ENCODE peak calls at places on chromosomes 6 and 20, in six cellular contexts. A, E, B, X, V and R are unnamed samples.

GRCh38 chr20:32544893-32545840 is 40.0 kb downstream of the NOL4L start:
- DNase-seq in E (no peak), A (no peak), X (no peak), V (no peak), B (peak; percentile 42), R (peak; percentile 45)

GRCh38 chr20:17687800-17688199 is 5.8 kb upstream of the RRBP1 start:
- DNase-seq in X (no peak), E (no peak), B (no peak), A (no peak), V (no peak), R (no peak)

GRCh38 chr6:144013486-144013909 is 5.4 kb upstream of the PLAGL1 start:
- DNase-seq in B (peak; percentile 71), V (peak; percentile 77), X (peak; percentile 80), E (peak; percentile 78), A (peak; percentile 90), R (peak; percentile 81)

GRCh38 chr6:142481466-142481865 is 179.7 kb downstream of the ADGRG6 start:
- DNase-seq in B (no peak), V (no peak), X (peak; percentile 7), A (peak; percentile 6), E (no peak), R (peak; percentile 42)

GRCh38 chr20:58515240-58516212 is at the start of gene APCDD1L:
- DNase-seq in V (no peak), E (peak; percentile 8), A (peak; percentile 29), B (peak; percentile 69), X (peak; percentile 25), R (peak; percentile 82)

GRCh38 chr6:96015321-96015790 is 418 bp upstream of the FUT9 start:
- DNase-seq in E (no peak), V (peak; percentile 74), A (no peak), X (no peak), B (no peak), R (peak; percentile 86)

GRCh38 chr20:17610566-17611289 is 40.9 kb downstream of the DSTN start:
- DNase-seq in X (no peak), V (no peak), A (no peak), E (no peak), B (no peak), R (no peak)

GRCh38 chr20:51500936-51501335 is 41.6 kb downstream of the NFATC2 start:
- DNase-seq in E (no peak), X (no peak), A (no peak), V (no peak), B (no peak), R (no peak)

GRCh38 chr6:154411076-154411475 is 54.5 kb upstream of the IPCEF1 start:
- DNase-seq in E (no peak), B (no peak), X (no peak), A (no peak), V (no peak), R (no peak)

GRCh38 chr6:30981942-30982772 is 1.4 kb upstream of the MUC21 start:
- DNase-seq in A (no peak), E (peak; percentile 21), V (peak; percentile 68), X (peak; percentile 74), B (peak; percentile 81), R (peak; percentile 87)

GRCh38 chr6:157530126-157530525 is 149.1 kb downstream of the ZDHHC14 start:
- DNase-seq in A (no peak), V (no peak), E (no peak), B (no peak), X (no peak), R (no peak)

GRCh38 chr6:129543981-129544380 is 166.0 kb downstream of the ARHGAP18 start:
- DNase-seq in X (no peak), A (no peak), V (no peak), B (peak; percentile 46), E (no peak), R (no peak)

GRCh38 chr6:129542705-129543104 is 167.3 kb downstream of the ARHGAP18 start:
- DNase-seq in B (no peak), E (no peak), A (no peak), V (no peak), X (no peak), R (no peak)

GRCh38 chr6:129536271-129536670 is 173.7 kb downstream of the ARHGAP18 start:
- DNase-seq in A (no peak), X (no peak), V (no peak), B (no peak), E (no peak), R (no peak)

GRCh38 chr6:129539032-129539431 is 170.9 kb downstream of the ARHGAP18 start:
- DNase-seq in B (no peak), X (no peak), E (no peak), A (no peak), V (no peak), R (no peak)
- H4K8ac ChIP-seq in B (no peak overlapping the region), X (no peak overlapping the region), E (no peak overlapping the region), A (no peak overlapping the region), V (no peak overlapping the region), R (no peak overlapping the region)

GRCh38 chr6:6808915-6809314 is 220.4 kb downstream of the LY86 start:
- DNase-seq in V (no peak), A (no peak), B (no peak), X (no peak), E (no peak), R (no peak)

GRCh38 chr6:6808343-6808742 is 219.8 kb downstream of the LY86 start:
- DNase-seq in X (no peak), B (no peak), E (no peak), A (no peak), V (no peak), R (no peak)

GRCh38 chr6:6812427-6812826 is 223.9 kb downstream of the LY86 start:
- DNase-seq in A (no peak), X (no peak), B (no peak), E (no peak), V (no peak), R (no peak)

GRCh38 chr6:6810727-6811126 is 222.2 kb downstream of the LY86 start:
- DNase-seq in X (no peak), B (no peak), A (no peak), E (no peak), V (no peak), R (no peak)

DNA sequence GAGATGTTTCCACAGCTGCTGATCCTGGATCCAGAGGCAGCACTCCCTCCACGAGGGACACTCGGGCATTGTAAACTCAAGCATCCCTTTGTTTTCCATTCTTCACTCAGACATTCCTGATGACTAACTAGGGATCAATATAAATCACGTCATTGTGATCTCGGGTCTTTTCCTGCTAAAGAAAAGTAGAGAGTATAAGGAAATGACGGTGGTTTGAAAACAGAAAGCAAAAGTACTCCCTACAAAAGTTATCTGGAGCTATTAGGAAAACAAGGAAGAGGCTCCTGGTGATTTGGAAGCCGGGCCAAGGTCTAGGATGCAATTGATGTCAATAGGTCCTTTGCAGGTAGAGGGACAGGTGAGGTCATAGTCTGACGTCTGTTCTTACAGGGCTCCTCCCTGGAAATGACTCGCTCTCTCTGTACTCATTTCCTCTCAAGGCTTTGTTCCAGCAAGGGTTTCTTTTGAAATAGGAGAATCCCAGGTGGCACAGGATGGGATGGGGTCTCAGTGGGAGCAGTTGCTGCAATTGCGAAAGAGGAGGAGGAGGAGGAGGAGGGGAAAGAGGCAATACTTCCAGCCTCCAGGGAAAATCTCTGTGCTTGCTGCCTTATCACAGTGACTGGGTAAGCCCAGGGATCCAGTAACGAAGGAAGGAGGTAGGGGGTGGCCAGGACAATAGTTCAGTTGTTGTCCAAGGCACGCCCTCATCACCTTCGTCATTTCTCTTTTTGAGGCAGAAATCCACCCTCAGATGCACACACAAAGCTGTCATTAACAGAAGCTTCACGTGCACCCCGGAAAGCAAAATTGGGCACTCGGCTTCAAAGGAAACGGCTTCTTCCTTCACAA is 222.9 kb downstream of the LY86 start:
- DNase-seq in E (no peak), X (peak; percentile 91), V (peak; percentile 57), B (peak; percentile 67), A (no peak), R (peak; percentile 93)
- H3K4me3 ChIP-seq in E (no peak overlapping the region), X (peak overlapping the region; percentile 74), V (no peak overlapping the region), B (peak overlapping the region; percentile 32), A (no peak overlapping the region), R (no peak overlapping the region)

DNA sequence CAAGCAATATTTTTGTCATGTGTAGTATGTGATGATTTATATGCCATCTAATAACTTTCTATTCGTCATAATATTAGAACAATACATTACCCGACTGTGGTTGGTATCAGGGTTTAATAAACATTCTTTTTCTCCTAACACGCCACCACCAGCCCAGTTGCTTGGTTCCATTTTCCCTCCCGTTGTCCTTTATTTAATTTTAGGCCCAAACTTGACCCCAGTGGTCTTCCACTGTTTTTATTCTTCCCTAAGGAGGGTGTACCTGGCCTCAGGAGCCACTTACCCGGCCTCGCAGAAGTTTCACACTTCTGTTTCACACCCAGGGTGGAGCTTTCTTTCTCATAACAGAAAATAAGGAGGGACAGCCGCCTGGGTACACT is 33.1 kb upstream of the PIM1 start:
- DNase-seq in B (no peak), V (no peak), A (no peak), E (no peak), X (no peak), R (no peak)
- H4K8ac ChIP-seq in B (peak overlapping the region; percentile 86), V (peak overlapping the region; percentile 95), A (no peak overlapping the region), E (no peak overlapping the region), X (peak overlapping the region; percentile 66), R (peak overlapping the region; percentile 69)

GRCh38 chr6:130369821-130370220 is 4.0 kb downstream of the TMEM200A start:
- DNase-seq in V (no peak), B (no peak), E (no peak), A (no peak), X (no peak), R (no peak)

GRCh38 chr6:130366011-130366963 is at the start of gene TMEM200A:
- DNase-seq in E (peak; percentile 49), A (no peak), B (peak; percentile 51), X (peak; percentile 73), V (peak; percentile 58), R (peak; percentile 79)

GRCh38 chr6:130364224-130364780 is 1.5 kb upstream of the TMEM200A start:
- DNase-seq in E (no peak), A (no peak), B (no peak), X (no peak), V (no peak), R (no peak)

GRCh38 chr6:130365166-130366010 is 429 bp upstream of the TMEM200A start:
- DNase-seq in V (peak; percentile 96), A (peak; percentile 18), E (peak; percentile 73), B (peak; percentile 70), X (peak; percentile 81), R (peak; percentile 84)

GRCh38 chr6:130367767-130368166 is 1.9 kb downstream of the TMEM200A start:
- DNase-seq in X (no peak), B (no peak), V (no peak), A (no peak), E (no peak), R (no peak)
- H3K4me3 ChIP-seq in X (peak overlapping the region; percentile 86), B (peak overlapping the region; percentile 85), V (no peak overlapping the region), A (no peak overlapping the region), E (no peak overlapping the region), R (no peak overlapping the region)

GRCh38 chr6:169583867-169584541 is 117.8 kb downstream of the WDR27 start:
- DNase-seq in B (no peak), X (no peak), A (no peak), E (no peak), V (no peak), R (no peak)
- H4K8ac ChIP-seq in B (no peak overlapping the region), X (peak overlapping the region; percentile 23), A (no peak overlapping the region), E (no peak overlapping the region), V (no peak overlapping the region), R (no peak overlapping the region)

GRCh38 chr20:10652660-10653191 is 21.1 kb downstream of the JAG1 start:
- DNase-seq in B (peak; percentile 17), E (no peak), X (peak; percentile 75), V (no peak), A (no peak), R (no peak)
- H3K4me3 ChIP-seq in B (no peak overlapping the region), E (no peak overlapping the region), X (peak overlapping the region; percentile 43), V (no peak overlapping the region), A (no peak overlapping the region), R (no peak overlapping the region)